ENCODE peak calls at places on chromosomes 12 and 14, in six cellular contexts. P is upper lobe of right lung, M is neuronal stem cell, C is DND-41, N is mesendoderm, L is ovary. J is an unnamed sample. For H3K4me1 and H3K36me3, the result is how much of the 10 kb centered on the place peaks cover.

GRCh38 chr12:122983789-122984515 is 3.5 kb downstream of the ARL6IP4 start:
- DNase-seq in M (no peak), N (no peak), C (no peak), L (no peak), P (no peak), J (no peak)

GRCh38 chr12:57473392-57473791 is 6.3 kb downstream of the ARHGAP9 start:
- DNase-seq in C (no peak), M (no peak), L (no peak), N (no peak), P (no peak), J (no peak)

GRCh38 chr12:127174881-127175280 is 1092.1 kb upstream of the TMEM132C start:
- DNase-seq in P (no peak), N (no peak), M (no peak), C (no peak), L (no peak), J (no peak)

GRCh38 chr12:2959508-2960431 is 573 bp downstream of the TEAD4 start:
- DNase-seq in N (peak), L (peak), M (peak), P (peak), C (no peak), J (peak)

GRCh38 chr12:125983784-125984510 is 918.7 kb downstream of the AACS start:
- DNase-seq in C (no peak), P (no peak), N (peak), M (peak), L (no peak), J (no peak)

GRCh38 chr14:100522616-100523021 is 64.6 kb downstream of the BEGAIN start:
- DNase-seq in C (peak), L (no peak), P (peak), N (no peak), M (no peak), J (peak)

GRCh38 chr12:116959845-116960514 is 49.2 kb downstream of the FBXW8 start:
- DNase-seq in N (no peak), C (no peak), P (no peak), M (no peak), L (no peak), J (no peak)

GRCh38 chr12:89470741-89471504 is 53.7 kb downstream of the GALNT4 start:
- DNase-seq in L (no peak), N (peak), P (no peak), C (no peak), M (no peak), J (no peak)

GRCh38 chr12:2343672-2344071 is 290.9 kb downstream of the CACNA1C start:
- DNase-seq in M (no peak), C (no peak), N (no peak), P (no peak), L (no peak), J (no peak)

GRCh38 chr14:64979336-64980074 is 7.2 kb upstream of the FNTB start:
- DNase-seq in C (no peak), P (no peak), M (no peak), L (no peak), N (peak), J (no peak)

GRCh38 chr14:102686176-102686801 is 91.0 kb upstream of the TRAF3 start:
- DNase-seq in P (no peak), L (no peak), C (no peak), N (no peak), M (no peak), J (no peak)

GRCh38 chr14:89773151-89773550 is 181.4 kb downstream of the EFCAB11 start:
- DNase-seq in C (peak), M (no peak), P (no peak), L (no peak), N (no peak), J (no peak)

GRCh38 chr12:118017926-118018325 is 1.4 kb downstream of the RFC5 start:
- DNase-seq in P (no peak), M (no peak), N (no peak), L (no peak), C (no peak), J (no peak)
- H3K4me3 ChIP-seq in P (no peak), M (peak), N (no peak), L (no peak), C (peak), J (no peak)

GRCh38 chr12:80567391-80567790 is 123.4 kb downstream of the PTPRQ start:
- DNase-seq in L (no peak), M (no peak), C (no peak), N (no peak), P (no peak), J (no peak)
- H3K4me1 ChIP-seq in L (under half), M (under half), C (under half), N (under half), P (under half), J (under half)

GRCh38 chr12:45907955-45908354 is 82.4 kb downstream of the SCAF11 start:
- DNase-seq in C (no peak), L (no peak), M (no peak), N (no peak), P (no peak), J (no peak)
- H3K36me3 ChIP-seq in C (half or more), L (under half), M (half or more), N (under half), P (under half), J (under half)

GRCh38 chr12:54053625-54054441 is at the start of gene HOXC4:
- DNase-seq in C (no peak), N (no peak), P (no peak), M (no peak), L (peak), J (no peak)

GRCh38 chr12:54054442-54055332 is 1.1 kb downstream of the HOXC4 start:
- DNase-seq in L (no peak), P (no peak), C (no peak), N (no peak), M (no peak), J (no peak)

GRCh38 chr12:54051916-54052744 is 1.5 kb upstream of the HOXC4 start:
- DNase-seq in L (no peak), N (no peak), C (no peak), M (no peak), P (peak), J (no peak)

GRCh38 chr12:54051081-54051912 is 2.3 kb upstream of the HOXC4 start:
- DNase-seq in M (no peak), P (peak), N (no peak), L (no peak), C (no peak), J (no peak)

GRCh38 chr12:54052745-54053624 is 650 bp upstream of the HOXC4 start:
- DNase-seq in P (peak), C (peak), M (no peak), L (peak), N (peak), J (no peak)
- H3K4me3 ChIP-seq in P (peak), C (no peak), M (peak), L (peak), N (no peak), J (peak)

DNA sequence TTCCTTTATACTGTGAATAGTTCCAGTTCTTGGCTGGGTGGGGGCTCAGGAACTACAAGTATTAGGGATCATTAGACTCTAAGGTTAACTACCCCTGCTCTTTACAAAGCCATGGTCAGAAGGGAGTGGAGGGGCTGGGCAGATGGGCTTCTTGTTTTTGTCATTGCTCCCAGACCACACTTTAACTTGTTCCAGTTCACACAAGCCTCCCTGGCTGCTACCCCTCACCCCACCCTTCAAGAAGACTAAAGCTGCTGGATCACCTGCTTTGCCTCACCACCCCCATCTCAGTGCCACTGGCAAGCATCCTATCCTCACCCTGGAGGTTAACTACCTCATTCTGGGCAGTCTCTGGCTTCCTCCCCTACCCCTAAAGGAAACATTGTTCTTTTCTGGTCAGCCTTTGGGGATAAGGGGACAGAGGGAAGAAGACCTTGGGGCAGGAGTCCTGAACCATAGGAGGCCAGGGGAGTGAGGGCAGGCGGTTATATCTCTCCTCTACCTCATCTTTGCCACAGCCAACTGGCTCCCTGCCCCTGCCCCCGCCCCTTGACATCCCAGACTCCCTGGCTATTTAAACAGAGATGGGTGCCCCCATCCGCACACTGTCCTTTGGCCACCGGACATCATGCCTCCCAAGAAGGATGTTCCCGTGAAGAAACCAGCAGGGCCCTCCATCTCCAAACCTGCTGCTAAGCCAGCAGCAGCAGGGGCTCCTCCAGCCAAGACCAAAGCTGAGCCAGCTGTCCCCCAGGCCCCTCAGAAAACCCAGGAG is 1.1 kb downstream of the MYL6B start:
- DNase-seq in P (no peak), N (no peak), M (no peak), L (no peak), C (no peak), J (no peak)
- H3K4me1 ChIP-seq in P (under half), N (under half), M (under half), L (under half), C (half or more), J (under half)

GRCh38 chr14:50812856-50813543 is 18.0 kb downstream of the NIN start:
- DNase-seq in P (no peak), N (no peak), M (no peak), L (no peak), C (no peak), J (no peak)
- H3K36me3 ChIP-seq in P (under half), N (under half), M (half or more), L (under half), C (under half), J (under half)

J was measured in heart right ventricle.